ENCODE peak calls at places on chromosome 5, in four cellular contexts. O is adipocyte, T is cardiac muscle cell, U is PC-9. X is an unnamed sample. For H3K36me3, the result is how much of the 10 kb centered on the place peaks cover.

GRCh38 chr5:163624466-163624865 is 119.0 kb downstream of the MAT2B start:
- DNase-seq in O (no peak), T (no peak), U (no peak), X (no peak)

GRCh38 chr5:112668016-112668415 is 69.7 kb upstream of the APC start:
- DNase-seq in O (no peak), T (no peak), U (no peak), X (no peak)

GRCh38 chr5:176359658-176360057 is 1.9 kb downstream of the KIAA1191 start:
- DNase-seq in O (no peak), T (no peak), U (no peak), X (no peak)

GRCh38 chr5:81140942-81141341 is 92.2 kb upstream of the CKMT2 start:
- DNase-seq in O (peak), T (no peak), U (no peak), X (no peak)

GRCh38 chr5:123000731-123001130 is 35.8 kb downstream of the PPIC start:
- DNase-seq in O (no peak), T (no peak), U (no peak), X (no peak)

GRCh38 chr5:102865171-102865509 is 110.0 kb downstream of the PAM start:
- DNase-seq in O (peak), T (peak), U (no peak), X (no peak)

GRCh38 chr5:139733698-139734491 is 61.7 kb upstream of the PSD2 start:
- DNase-seq in O (no peak), T (no peak), U (no peak), X (peak)

GRCh38 chr5:120913396-120913795 is 449.3 kb downstream of the PRR16 start:
- DNase-seq in O (no peak), T (no peak), U (no peak), X (no peak)

GRCh38 chr5:66829826-66830225 is 233.6 kb downstream of the MAST4 start:
- DNase-seq in O (peak), T (no peak), U (no peak), X (no peak)

GRCh38 chr5:180313677-180314076 is 21.8 kb upstream of the MAPK9 start:
- DNase-seq in O (peak), T (no peak), U (peak), X (peak)

GRCh38 chr5:108642170-108642906 is 105.4 kb upstream of the FER start:
- DNase-seq in O (peak), T (peak), U (peak), X (peak)

GRCh38 chr5:179780343-179780742 is 13.4 kb upstream of the LTC4S start:
- DNase-seq in O (no peak), T (no peak), U (no peak), X (no peak)

GRCh38 chr5:93421987-93422391 is 159.0 kb downstream of the NR2F1-AS1 start:
- DNase-seq in O (no peak), T (no peak), U (no peak), X (no peak)

GRCh38 chr5:176529116-176529823 is 7.9 kb downstream of the RNF44 start:
- DNase-seq in O (no peak), T (no peak), U (no peak), X (no peak)

GRCh38 chr5:67578011-67578410 is 381.4 kb upstream of the CD180 start:
- DNase-seq in O (peak), T (no peak), U (no peak), X (no peak)

GRCh38 chr5:149667827-149668122 is 62.3 kb upstream of the PPARGC1B start:
- DNase-seq in O (no peak), T (no peak), U (no peak), X (no peak)

GRCh38 chr5:153713913-153714312 is 223.4 kb downstream of the GRIA1 start:
- DNase-seq in O (no peak), T (no peak), U (no peak), X (no peak)

GRCh38 chr5:88836195-88836838 is 46.7 kb downstream of the MEF2C start:
- DNase-seq in O (peak), T (peak), U (no peak), X (no peak)

GRCh38 chr5:128413356-128413755 is 124.7 kb downstream of the FBN2 start:
- DNase-seq in O (peak), T (no peak), U (no peak), X (no peak)

GRCh38 chr5:128408622-128409021 is 129.4 kb downstream of the FBN2 start:
- DNase-seq in O (no peak), T (no peak), U (no peak), X (no peak)

GRCh38 chr5:128409401-128409800 is 128.6 kb downstream of the FBN2 start:
- DNase-seq in O (no peak), T (no peak), U (no peak), X (no peak)

GRCh38 chr5:128414469-128414868 is 123.6 kb downstream of the FBN2 start:
- DNase-seq in O (no peak), T (no peak), U (no peak), X (no peak)

GRCh38 chr5:128412145-128412930 is 125.7 kb downstream of the FBN2 start:
- DNase-seq in O (no peak), T (no peak), U (no peak), X (no peak)
- H3K36me3 ChIP-seq in O (half or more), T (half or more), U (under half), X (under half)

DNA sequence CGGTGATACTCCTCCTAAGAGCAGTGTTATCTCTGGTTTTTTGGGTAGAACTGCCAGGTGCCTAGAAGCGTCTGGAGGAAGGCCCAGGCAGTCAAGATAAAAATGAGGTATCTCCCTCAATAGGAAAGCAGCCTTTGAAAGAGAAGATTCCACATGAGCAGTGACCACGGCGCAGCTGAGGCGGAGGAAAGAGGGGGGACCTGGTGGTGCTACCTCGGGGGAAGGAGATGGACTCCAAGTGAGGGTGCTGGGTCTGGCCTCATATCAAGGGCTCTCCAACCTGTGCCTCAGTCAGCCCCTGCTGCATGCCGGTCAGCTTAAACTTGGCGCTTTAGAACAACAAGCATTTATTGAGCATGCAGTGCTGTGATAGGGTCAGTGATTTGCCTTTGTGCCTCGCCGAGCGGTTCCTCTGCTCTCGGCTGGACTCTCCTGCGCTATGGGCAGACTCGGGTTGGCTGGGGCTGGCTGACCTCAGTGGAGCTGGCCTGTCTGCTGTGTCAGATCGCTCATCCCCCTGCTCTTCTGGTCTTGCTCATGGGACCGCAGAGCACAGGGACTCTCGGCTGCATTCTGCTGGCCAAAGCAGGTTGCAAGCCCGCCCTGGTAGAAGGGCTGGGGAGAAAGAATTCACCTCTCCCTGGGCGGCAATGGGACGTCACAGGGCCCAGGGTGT is 121.1 kb upstream of the IRX4 start:
- DNase-seq in O (no peak), T (no peak), U (no peak), X (no peak)
- H3K4me3 ChIP-seq in O (no peak), T (no peak), U (no peak), X (no peak)

GRCh38 chr5:372911-373709 is 51.6 kb downstream of the AHRR start:
- DNase-seq in O (no peak), T (no peak), U (no peak), X (peak)
- H3K36me3 ChIP-seq in O (under half), T (under half), U (under half), X (under half)

GRCh38 chr5:169299146-169299545 is 1.8 kb downstream of the SLIT3 start:
- DNase-seq in O (peak), T (no peak), U (no peak), X (no peak)
- H3K4me3 ChIP-seq in O (peak), T (peak), U (no peak), X (no peak)

DNA sequence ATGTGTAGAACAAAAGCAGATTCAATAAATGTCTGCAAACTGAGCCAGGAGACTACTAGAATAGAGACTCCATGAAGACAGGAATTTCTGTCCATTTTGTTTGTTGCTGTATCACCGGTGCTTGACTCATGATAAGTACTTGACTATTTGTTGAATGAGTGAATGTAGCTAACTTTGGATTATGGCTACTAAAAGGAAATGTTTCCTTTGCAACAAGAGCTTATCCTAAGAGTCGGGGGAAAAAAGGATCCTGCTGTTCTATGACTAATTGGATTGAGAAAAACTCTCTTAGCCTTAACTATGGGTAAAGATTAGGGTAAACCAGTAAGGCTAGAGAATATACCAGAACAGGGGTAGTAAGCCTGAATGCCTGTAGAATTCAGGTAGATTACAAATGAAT is 3.5 kb downstream of the PAIP1 start:
- DNase-seq in O (peak), T (no peak), U (no peak), X (no peak)
- H3K36me3 ChIP-seq in O (half or more), T (under half), U (half or more), X (under half)

GRCh38 chr5:131998431-131999040 is 12.9 kb downstream of the ACSL6 start:
- DNase-seq in O (no peak), T (no peak), U (no peak), X (no peak)

GRCh38 chr5:131999041-131999440 is 12.4 kb downstream of the ACSL6 start:
- DNase-seq in O (no peak), T (no peak), U (no peak), X (no peak)

GRCh38 chr5:131997727-131998117 is 13.7 kb downstream of the ACSL6 start:
- DNase-seq in O (no peak), T (no peak), U (no peak), X (no peak)

GRCh38 chr5:131996210-131997025 is 15.0 kb downstream of the ACSL6 start:
- DNase-seq in O (no peak), T (no peak), U (no peak), X (no peak)

DNA sequence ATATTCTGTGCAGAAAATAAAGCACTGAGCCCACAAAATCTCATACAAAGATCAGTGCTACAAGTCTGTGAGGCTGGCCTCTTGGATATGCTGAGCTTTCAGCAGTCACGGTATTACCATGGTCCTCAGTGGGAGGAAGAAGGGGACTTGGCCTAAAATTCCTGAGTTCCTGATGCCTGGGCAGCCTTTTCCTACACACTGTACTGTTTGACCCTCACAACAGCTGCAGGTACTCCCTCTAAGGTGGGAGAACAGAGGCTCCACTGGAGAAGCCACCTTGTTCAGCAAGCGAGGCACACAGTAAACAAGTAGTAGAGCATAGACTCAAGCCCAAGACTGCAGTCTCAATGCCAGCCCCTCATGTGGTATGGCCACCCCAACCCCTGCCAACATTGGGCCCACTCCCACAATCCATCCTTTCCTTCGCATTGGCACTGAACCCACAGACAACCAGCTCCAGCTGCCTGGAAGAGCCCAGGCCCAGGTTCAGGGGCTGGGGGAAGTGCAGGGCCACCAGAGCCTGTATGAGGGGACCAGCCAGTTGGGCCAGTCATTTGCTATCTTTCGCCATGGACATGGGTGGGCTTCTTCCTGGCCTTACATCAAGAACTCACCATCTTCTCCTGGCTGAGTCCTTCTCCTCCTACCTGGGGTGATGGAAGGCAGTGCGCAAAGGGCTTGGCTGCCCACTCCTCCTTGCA is 14.3 kb downstream of the ACSL6 start:
- DNase-seq in O (no peak), T (no peak), U (no peak), X (no peak)
- H3K4me3 ChIP-seq in O (no peak), T (no peak), U (no peak), X (no peak)

DNA sequence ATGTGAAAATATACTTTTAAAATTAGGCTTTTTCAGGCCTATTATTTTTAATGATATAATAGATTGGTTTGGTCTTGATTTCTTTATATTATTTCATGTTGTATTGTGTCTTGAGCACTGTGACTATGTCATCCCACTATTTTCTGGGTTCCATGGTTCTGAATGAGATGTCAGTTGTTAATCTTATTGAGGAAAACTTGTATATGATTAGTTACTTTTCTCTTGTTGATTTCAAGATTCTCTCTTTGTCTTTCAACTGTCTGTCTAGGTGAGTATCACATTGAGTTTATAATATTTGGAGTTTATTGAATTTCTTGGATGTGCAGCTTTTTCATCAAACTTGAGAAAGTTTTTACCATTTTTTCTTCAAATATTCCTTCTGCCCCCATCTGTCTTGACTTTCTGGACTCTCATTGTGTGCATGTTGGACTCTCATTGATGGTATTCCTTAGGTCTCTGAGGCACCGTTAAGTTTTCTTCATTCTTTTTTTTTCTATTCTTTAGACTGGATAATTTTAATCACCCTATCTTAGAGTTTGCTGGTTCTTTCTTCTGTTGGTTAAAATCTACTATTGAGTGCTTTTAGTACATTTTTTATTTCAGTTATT is 175.8 kb downstream of the TMEM167A start:
- DNase-seq in O (no peak), T (no peak), U (no peak), X (no peak)
- H3K36me3 ChIP-seq in O (under half), T (under half), U (under half), X (under half)

X was measured in Caco-2.